ENCODE peak calls at places on chromosome 9, in four cellular contexts. I, Y, R and B are unnamed samples.

GRCh38 chr9:95133351-95133724 is 184.2 kb downstream of the FANCC start:
- DNase-seq in I (no peak), Y (no peak), R (no peak), B (no peak)

GRCh38 chr9:93576296-93577044 is at the start of gene PHF2:
- DNase-seq in I (no peak), Y (peak; percentile 89), R (no peak), B (peak; percentile 48)

GRCh38 chr9:96423985-96424336 is 5.8 kb upstream of the ZNF367 start:
- DNase-seq in I (no peak), Y (no peak), R (no peak), B (no peak)

GRCh38 chr9:92061184-92061583 is 54.0 kb downstream of the SPTLC1 start:
- DNase-seq in I (no peak), Y (no peak), R (no peak), B (no peak)

GRCh38 chr9:134950811-134951210 is 33.1 kb upstream of the FCN1 start:
- DNase-seq in I (no peak), Y (peak; percentile 44), R (no peak), B (no peak)

GRCh38 chr9:116475201-116475600 is 211.9 kb upstream of the TRIM32 start:
- DNase-seq in I (no peak), Y (no peak), R (peak; percentile 28), B (no peak)

GRCh38 chr9:108150736-108151135 is 661.2 kb upstream of the KLF4 start:
- DNase-seq in I (no peak), Y (no peak), R (peak; percentile 70), B (no peak)

GRCh38 chr9:106717686-106718085 is 145.3 kb upstream of the ZNF462 start:
- DNase-seq in I (no peak), Y (no peak), R (peak; percentile 84), B (no peak)

GRCh38 chr9:107484117-107484723 is 5.3 kb downstream of the KLF4 start:
- DNase-seq in I (no peak), Y (no peak), R (peak; percentile 93), B (no peak)

GRCh38 chr9:93897075-93897970 is 57.8 kb downstream of the BARX1 start:
- DNase-seq in I (no peak), Y (peak; percentile 43), R (no peak), B (peak; percentile 33)

GRCh38 chr9:85746309-85746708 is 4.6 kb upstream of the AGTPBP1 start:
- DNase-seq in I (no peak), Y (no peak), R (no peak), B (no peak)

GRCh38 chr9:136370687-136371530 is 2.6 kb downstream of the CARD9 start:
- DNase-seq in I (no peak), Y (no peak), R (peak; percentile 36), B (no peak)

GRCh38 chr9:16671591-16672137 is 198.8 kb downstream of the BNC2 start:
- DNase-seq in I (no peak), Y (no peak), R (peak; percentile 76), B (no peak)

GRCh38 chr9:134562146-134562753 is 79.4 kb upstream of the COL5A1 start:
- DNase-seq in I (no peak), Y (no peak), R (no peak), B (no peak)

GRCh38 chr9:85228111-85228855 is 513.5 kb downstream of the AGTPBP1 start:
- DNase-seq in I (no peak), Y (no peak), R (no peak), B (no peak)

GRCh38 chr9:129381481-129381957 is 203.5 kb upstream of the IER5L start:
- DNase-seq in I (no peak), Y (no peak), R (no peak), B (no peak)

GRCh38 chr9:16689352-16689938 is 181.0 kb downstream of the BNC2 start:
- DNase-seq in I (no peak), Y (no peak), R (no peak), B (no peak)

GRCh38 chr9:74961496-74961895 is 8.8 kb upstream of the C9orf40 start:
- DNase-seq in I (no peak), Y (no peak), R (no peak), B (no peak)

GRCh38 chr9:137223078-137224040 is 1.3 kb upstream of the RNF208 start:
- DNase-seq in I (peak; percentile 97), Y (peak; percentile 99), R (peak; percentile 98), B (peak; percentile 97)

GRCh38 chr9:97474373-97474925 is 27.0 kb upstream of the TMOD1 start:
- DNase-seq in I (no peak), Y (no peak), R (peak; percentile 14), B (no peak)

GRCh38 chr9:129197978-129198736 is 20.1 kb upstream of the IER5L start:
- DNase-seq in I (no peak), Y (no peak), R (peak; percentile 78), B (no peak)

GRCh38 chr9:75993434-75993833 is 103.0 kb downstream of the PCSK5 start:
- DNase-seq in I (no peak), Y (no peak), R (peak; percentile 77), B (no peak)

GRCh38 chr9:38284039-38284767 is 108.3 kb upstream of the ALDH1B1 start:
- DNase-seq in I (peak; percentile 34), Y (no peak), R (no peak), B (no peak)

GRCh38 chr9:17807670-17808282 is 228.9 kb downstream of the SH3GL2 start:
- DNase-seq in I (no peak), Y (no peak), R (no peak), B (no peak)

GRCh38 chr9:88011005-88011766 is 36.9 kb upstream of the CDK20 start:
- DNase-seq in I (no peak), Y (no peak), R (peak; percentile 32), B (no peak)

GRCh38 chr9:70392189-70392588 is 22.3 kb downstream of the KLF9 start:
- DNase-seq in I (no peak), Y (no peak), R (peak; percentile 28), B (no peak)

GRCh38 chr9:106481003-106481614 is 381.9 kb upstream of the ZNF462 start:
- DNase-seq in I (no peak), Y (no peak), R (no peak), B (no peak)

GRCh38 chr9:115944166-115944948 is 209.2 kb upstream of the PAPPA start:
- DNase-seq in I (no peak), Y (no peak), R (peak; percentile 100), B (peak; percentile 81)

GRCh38 chr9:37906312-37907239 is 2.6 kb upstream of the SLC25A51 start:
- DNase-seq in I (no peak), Y (peak; percentile 49), R (no peak), B (no peak)

DNA sequence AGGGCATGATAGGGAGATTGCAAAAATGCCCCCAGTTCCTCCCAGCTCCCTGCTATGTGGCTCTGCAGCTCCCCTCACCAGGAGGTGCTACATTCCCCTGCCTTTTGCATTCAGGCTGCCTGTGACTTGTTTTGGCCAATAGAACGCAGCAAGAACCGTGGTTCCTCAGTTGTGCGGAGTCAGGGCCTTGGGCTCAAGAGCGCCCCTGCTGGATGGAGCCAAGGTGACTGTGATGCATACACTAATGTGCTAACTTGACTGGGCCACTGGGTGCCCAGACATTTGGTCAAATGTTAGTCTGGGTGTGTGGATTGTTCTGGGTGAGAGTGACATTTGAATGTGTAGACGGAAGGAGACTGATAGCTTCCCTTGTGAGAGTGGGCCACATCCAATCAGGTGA is 123.3 kb upstream of the MVB12B start:
- DNase-seq in I (no peak), Y (no peak), R (no peak), B (no peak)
- TF ChIP-seq CTCF in I (no peak), Y (no peak), R (peak; percentile 7), B (no peak)

GRCh38 chr9:35711501-35712428 is 20.2 kb downstream of the TLN1 start:
- DNase-seq in I (no peak), Y (no peak), R (no peak), B (no peak)
- H3K27ac ChIP-seq in I (no peak overlapping the region), Y (peak overlapping the region; percentile 23), R (no peak overlapping the region), B (no peak overlapping the region)

GRCh38 chr9:26682041-26682440 is 210.6 kb downstream of the CAAP1 start:
- DNase-seq in I (no peak), Y (no peak), R (no peak), B (no peak)

GRCh38 chr9:26682796-26683496 is 209.7 kb downstream of the CAAP1 start:
- DNase-seq in I (no peak), Y (no peak), R (no peak), B (no peak)

GRCh38 chr9:26675055-26675454 is 217.5 kb downstream of the CAAP1 start:
- DNase-seq in I (no peak), Y (no peak), R (no peak), B (no peak)

GRCh38 chr9:26673276-26673675 is 219.3 kb downstream of the CAAP1 start:
- DNase-seq in I (no peak), Y (no peak), R (no peak), B (no peak)

DNA sequence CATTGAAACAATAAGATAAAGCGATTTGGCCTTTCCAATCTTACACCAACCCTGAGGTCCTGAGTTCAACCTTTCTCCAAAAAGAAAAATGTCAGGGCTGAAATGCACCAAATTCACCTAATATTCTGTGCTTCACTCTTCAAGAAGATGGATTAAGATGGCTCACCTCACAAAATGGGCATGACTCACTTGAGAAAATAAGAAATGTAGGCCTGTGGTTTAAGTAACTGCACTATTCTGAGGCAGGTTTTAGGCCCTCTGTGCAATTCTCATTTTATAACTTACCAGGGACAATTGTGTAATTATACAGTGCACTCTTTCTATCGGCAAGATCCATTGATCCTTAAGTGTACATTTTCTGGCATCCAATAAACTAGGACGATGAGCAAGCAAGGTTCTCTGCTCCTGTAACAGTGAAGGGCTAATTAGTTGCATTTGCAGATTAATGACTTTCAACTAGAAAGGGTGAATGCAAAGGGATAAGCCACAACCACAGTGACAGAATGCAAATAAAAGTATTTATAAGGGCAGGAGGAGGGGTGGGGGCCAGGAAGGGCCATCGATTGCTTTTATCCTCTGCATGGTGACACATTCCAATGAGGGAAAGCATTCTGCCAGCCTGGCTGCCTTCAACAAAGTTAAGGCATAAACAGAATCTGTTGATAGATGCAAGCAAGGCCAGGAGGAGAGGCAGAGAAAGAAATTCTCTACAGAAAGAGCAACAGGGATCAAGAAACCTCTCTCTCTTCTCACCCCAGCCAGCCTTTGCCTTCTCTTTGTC is 214.4 kb downstream of the CAAP1 start:
- DNase-seq in I (no peak), Y (no peak), R (no peak), B (no peak)
- TF ChIP-seq CTCF in I (no peak), Y (no peak), R (no peak), B (no peak)

GRCh38 chr9:89523948-89524347 is 26.0 kb upstream of the SEMA4D start:
- DNase-seq in I (no peak), Y (no peak), R (no peak), B (peak; percentile 67)

GRCh38 chr9:89519393-89519805 is 21.5 kb upstream of the SEMA4D start:
- DNase-seq in I (no peak), Y (peak; percentile 79), R (no peak), B (no peak)

GRCh38 chr9:89524888-89525385 is 27.0 kb upstream of the SEMA4D start:
- DNase-seq in I (no peak), Y (peak; percentile 77), R (no peak), B (no peak)

GRCh38 chr9:89522979-89523305 is 25.0 kb upstream of the SEMA4D start:
- DNase-seq in I (no peak), Y (no peak), R (no peak), B (no peak)

DNA sequence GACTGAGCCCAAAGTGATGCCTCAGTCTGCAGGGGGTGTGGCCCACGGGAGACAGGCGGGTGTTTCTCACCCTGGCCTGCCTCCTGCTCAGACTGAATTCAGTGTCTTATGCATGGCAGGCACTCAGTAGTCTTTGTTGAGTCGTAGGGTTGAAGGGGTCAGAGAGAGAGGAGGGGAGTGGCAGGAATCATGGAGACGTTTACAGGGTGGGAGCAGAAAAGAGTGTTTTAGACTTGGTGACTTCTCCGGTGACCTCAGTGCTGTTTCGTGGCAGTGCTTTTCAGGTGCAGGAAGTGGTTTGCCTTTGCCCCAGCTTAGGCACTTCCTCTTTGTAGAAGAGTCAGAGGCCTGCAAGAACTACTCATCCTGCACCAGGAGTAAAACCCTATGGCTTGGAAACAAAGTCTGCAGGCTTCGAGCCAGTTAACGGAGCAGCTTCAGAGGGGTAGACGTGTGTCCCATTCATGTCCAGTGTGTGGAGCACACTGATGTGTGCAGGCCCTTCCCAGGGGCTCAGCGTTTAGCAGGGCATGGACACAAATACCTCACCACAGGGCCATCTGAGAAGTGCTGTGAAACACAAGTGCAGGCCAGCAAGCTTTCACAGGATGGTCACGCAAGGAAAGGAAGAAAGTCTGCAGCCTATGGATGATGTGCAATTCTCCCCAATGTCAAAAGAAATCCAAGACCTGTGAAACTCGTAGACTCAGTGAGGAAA is 24.5 kb upstream of the SEMA4D start:
- DNase-seq in I (peak; percentile 81), Y (peak; percentile 90), R (no peak), B (peak; percentile 89)
- H3K27ac ChIP-seq in I (peak overlapping the region; percentile 60), Y (peak overlapping the region; percentile 97), R (no peak overlapping the region), B (peak overlapping the region; percentile 89)